ENCODE peak calls at places on chromosomes 1 and 21, in seven cellular contexts. D is HL-60; W is EL; H is NCI-H524; J is IMR-90; T is CD8-positive, alpha-beta T cell; X is AML-193. I is an unnamed sample.

GRCh38 chr1:168717906-168718891 is 10.8 kb downstream of the DPT start:
- DNase-seq in D (no peak), J (no peak), X (no peak), H (no peak), T (no peak), W (no peak), I (no peak)

GRCh38 chr1:151887028-151887427 is 22.3 kb downstream of the THEM4 start:
- DNase-seq in X (no peak), J (peak), H (no peak), W (peak), T (no peak), D (no peak), I (no peak)

GRCh38 chr1:188652678-188653077 is 1823.9 kb downstream of the PLA2G4A start:
- DNase-seq in D (no peak), J (peak), H (no peak), T (no peak), X (no peak), W (peak), I (no peak)

GRCh38 chr1:56520202-56520601 is 59.2 kb downstream of the PLPP3 start:
- DNase-seq in X (no peak), T (no peak), J (no peak), W (no peak), D (no peak), H (no peak), I (no peak)

GRCh38 chr1:224879404-224879803 is 50.1 kb upstream of the DNAH14 start:
- DNase-seq in T (no peak), X (no peak), J (peak), W (peak), D (no peak), H (no peak), I (no peak)

GRCh38 chr1:234899041-234899787 is 229.4 kb downstream of the TOMM20 start:
- DNase-seq in T (no peak), X (no peak), H (no peak), J (peak), D (peak), W (peak), I (peak)

GRCh38 chr1:66556161-66556611 is 22.2 kb downstream of the SGIP1 start:
- DNase-seq in D (no peak), J (no peak), X (no peak), W (no peak), H (no peak), T (no peak), I (no peak)

GRCh38 chr1:16960560-16961296 is 19.7 kb downstream of the MFAP2 start:
- DNase-seq in J (peak), D (peak), W (peak), X (peak), T (peak), H (peak), I (peak)

GRCh38 chr1:74457269-74457668 is 55.1 kb downstream of the LRRC53 start:
- DNase-seq in X (no peak), W (no peak), H (no peak), D (no peak), T (no peak), J (no peak), I (no peak)

GRCh38 chr1:31424568-31424967 is 11.6 kb downstream of the SERINC2 start:
- DNase-seq in J (no peak), W (no peak), D (no peak), H (no peak), X (no peak), T (no peak), I (no peak)

GRCh38 chr1:76763678-76764077 is 103.6 kb upstream of the ST6GALNAC5 start:
- DNase-seq in W (no peak), J (no peak), D (peak), X (peak), H (no peak), T (no peak), I (no peak)

GRCh38 chr1:167503626-167504458 is 14.5 kb downstream of the CD247 start:
- DNase-seq in J (no peak), X (no peak), H (no peak), W (no peak), D (no peak), T (no peak), I (no peak)

GRCh38 chr1:6102227-6102845 is 56.6 kb downstream of the KCNAB2 start:
- DNase-seq in J (no peak), D (no peak), H (no peak), T (no peak), X (no peak), W (no peak), I (no peak)

GRCh38 chr1:192518700-192519099 is 56.9 kb upstream of the RGS1 start:
- DNase-seq in J (peak), H (no peak), D (no peak), W (no peak), X (no peak), T (no peak), I (no peak)

GRCh38 chr1:15287035-15287434 is 40.0 kb downstream of the FHAD1 start:
- DNase-seq in D (no peak), H (no peak), T (no peak), W (no peak), X (no peak), J (no peak), I (no peak)

GRCh38 chr1:110466646-110467280 is 15.8 kb downstream of the PROK1 start:
- DNase-seq in D (no peak), X (no peak), T (no peak), H (peak), J (no peak), W (no peak), I (no peak)

GRCh38 chr1:226790545-226791181 is 51.6 kb upstream of the ITPKB start:
- DNase-seq in W (no peak), H (no peak), D (no peak), T (no peak), J (no peak), X (no peak), I (no peak)

GRCh38 chr1:160400646-160401486 is 502 bp downstream of the VANGL2 start:
- DNase-seq in D (no peak), X (no peak), J (no peak), T (no peak), H (no peak), W (no peak), I (no peak)

GRCh38 chr1:156673387-156674121 is 3.7 kb downstream of the NES start:
- DNase-seq in T (no peak), D (no peak), X (peak), W (peak), J (peak), H (no peak), I (no peak)

GRCh38 chr21:38380391-38381137 is 117.7 kb downstream of the ERG start:
- DNase-seq in X (peak), W (peak), H (peak), J (peak), D (no peak), T (no peak), I (no peak)

GRCh38 chr1:39501666-39502065 is 10.2 kb downstream of the BMP8A start:
- DNase-seq in J (peak), X (no peak), D (no peak), H (no peak), W (peak), T (no peak), I (no peak)

GRCh38 chr1:228867951-228868730 is 132.9 kb downstream of the RHOU start:
- DNase-seq in D (no peak), H (peak), J (no peak), W (no peak), X (no peak), T (no peak), I (no peak)

GRCh38 chr1:50422946-50423669 is at the start of gene DMRTA2:
- DNase-seq in D (no peak), W (peak), J (no peak), X (no peak), H (peak), T (no peak), I (no peak)

GRCh38 chr1:108715932-108716331 is 3.2 kb downstream of the FNDC7 start:
- DNase-seq in T (no peak), X (no peak), J (no peak), W (no peak), D (no peak), H (no peak), I (no peak)

GRCh38 chr1:228010921-228011320 is 4.1 kb downstream of the WNT3A start:
- DNase-seq in W (no peak), J (no peak), T (no peak), H (no peak), X (no peak), D (no peak), I (no peak)

GRCh38 chr1:206461602-206462455 is 8.4 kb upstream of the IKBKE start:
- DNase-seq in D (peak), X (peak), H (peak), J (peak), T (peak), W (peak), I (no peak)

GRCh38 chr1:28249013-28249870 is 10.1 kb upstream of the SESN2 start:
- DNase-seq in D (peak), W (peak), J (peak), H (no peak), T (no peak), X (peak), I (peak)

GRCh38 chr1:177209357-177209756 is 38.6 kb downstream of the BRINP2 start:
- DNase-seq in T (no peak), J (peak), W (peak), X (no peak), D (no peak), H (peak), I (peak)

GRCh38 chr1:152774875-152775274 is at the start of gene LCE1F:
- DNase-seq in W (no peak), X (no peak), J (no peak), H (no peak), D (no peak), T (no peak), I (no peak)

GRCh38 chr1:65510961-65511360 is 90.5 kb downstream of the LEPR start:
- DNase-seq in W (no peak), J (no peak), H (no peak), D (no peak), X (no peak), T (no peak), I (no peak)

GRCh38 chr1:86503477-86504129 is 34.9 kb downstream of the CLCA1 start:
- DNase-seq in W (no peak), H (peak), X (no peak), D (no peak), J (peak), T (no peak), I (no peak)

GRCh38 chr1:41870076-41870562 is 48.6 kb downstream of the HIVEP3 start:
- DNase-seq in T (no peak), D (no peak), W (peak), H (no peak), J (peak), X (no peak), I (no peak)

I was measured in gastrocnemius medialis.